ENCODE peak calls at places on chromosomes 4 and X, in six cellular contexts. E, R, N, S, X and B are unnamed samples.

GRCh38 chr4:112167790-112168189 is 22.5 kb downstream of the FAM241A start:
- DNase-seq in E (no peak), R (no peak), N (no peak), S (no peak), X (no peak), B (no peak)

GRCh38 chr4:131721883-131722282 is 1427.2 kb upstream of the PCDH10 start:
- DNase-seq in E (no peak), R (no peak), N (no peak), S (no peak), X (no peak), B (no peak)

GRCh38 chr4:101835121-101835904 is 44.8 kb downstream of the BANK1 start:
- DNase-seq in E (no peak), R (peak; percentile 57), N (no peak), S (peak; percentile 52), X (peak; percentile 59), B (peak; percentile 10)

GRCh38 chr4:122099896-122100295 is 52.2 kb upstream of the BLTP1 start:
- DNase-seq in E (no peak), R (no peak), N (no peak), S (no peak), X (peak; percentile 25), B (no peak)

GRCh38 chr4:83581411-83582288 is 45.7 kb downstream of the GPAT3 start:
- DNase-seq in E (no peak), R (no peak), N (no peak), S (no peak), X (no peak), B (no peak)

GRCh38 chr4:1682860-1683259 is 1.3 kb downstream of the FAM53A start:
- DNase-seq in E (no peak), R (no peak), N (no peak), S (no peak), X (no peak), B (no peak)

GRCh38 chr4:129358571-129358970 is 262.6 kb downstream of the C4orf33 start:
- DNase-seq in E (no peak), R (no peak), N (no peak), S (no peak), X (peak; percentile 48), B (no peak)

GRCh38 chr4:147567276-147567675 is 49.9 kb upstream of the TMEM184C start:
- DNase-seq in E (no peak), R (no peak), N (no peak), S (no peak), X (no peak), B (no peak)

GRCh38 chr4:151228196-151229119 is 48.5 kb upstream of the PRSS48 start:
- DNase-seq in E (no peak), R (no peak), N (no peak), S (no peak), X (peak; percentile 13), B (peak; percentile 81)

GRCh38 chr4:79652232-79652631 is 244.2 kb upstream of the GK2 start:
- DNase-seq in E (no peak), R (peak; percentile 9), N (no peak), S (no peak), X (peak; percentile 25), B (peak; percentile 57)

GRCh38 chrX:107700802-107701201 is 72.5 kb downstream of the PRPS1 start:
- DNase-seq in E (no peak), R (no peak), N (no peak), S (no peak), X (no peak), B (no peak)

GRCh38 chrX:39795591-39795990 is 302.2 kb downstream of the BCOR start:
- DNase-seq in E (no peak), R (no peak), N (no peak), S (no peak), X (no peak), B (no peak)

GRCh38 chr4:173835863-173836262 is 305.8 kb upstream of the HAND2 start:
- DNase-seq in E (no peak), R (peak; percentile 1), N (no peak), S (no peak), X (peak; percentile 16), B (no peak)

GRCh38 chr4:143384381-143384994 is 47.8 kb downstream of the GAB1 start:
- DNase-seq in E (no peak), R (no peak), N (no peak), S (no peak), X (peak; percentile 84), B (no peak)

GRCh38 chr4:98387345-98388017 is 126.3 kb downstream of the RAP1GDS1 start:
- DNase-seq in E (no peak), R (no peak), N (no peak), S (no peak), X (no peak), B (no peak)

GRCh38 chrX:19670321-19670750 is 155.0 kb upstream of the MAP3K15 start:
- DNase-seq in E (no peak), R (no peak), N (no peak), S (no peak), X (peak; percentile 88), B (no peak)

GRCh38 chrX:133984857-133985163 is 584 bp downstream of the GPC3 start:
- DNase-seq in E (no peak), R (no peak), N (no peak), S (no peak), X (no peak), B (no peak)

GRCh38 chrX:17750436-17750835 is 13.1 kb downstream of the SCML1 start:
- DNase-seq in E (no peak), R (no peak), N (no peak), S (no peak), X (no peak), B (no peak)